ENCODE peak calls at places on chromosomes 12 and 14, in five cellular contexts. C is mammary epithelial cell, K is PC-3, B is tibial nerve, J is suprapubic skin. N is an unnamed sample.

GRCh38 chr14:50335389-50335788 is 23.3 kb downstream of the DMAC2L start:
- DNase-seq in C (no peak), K (no peak), B (peak; percentile 69), J (no peak), N (peak; percentile 78)

GRCh38 chr12:124006582-124007170 is 33.7 kb downstream of the ZNF664 start:
- DNase-seq in C (no peak), K (no peak), B (no peak), J (no peak), N (no peak)

GRCh38 chr14:106831322-106831720 is 1304.9 kb downstream of the TMEM121 start:
- DNase-seq in C (no peak), K (no peak), B (no peak), J (no peak), N (peak; percentile 59)

GRCh38 chr12:107178776-107179175 is 85.4 kb upstream of the CRY1 start:
- DNase-seq in C (no peak), K (no peak), B (no peak), J (no peak), N (no peak)

GRCh38 chr14:103089386-103090335 is 4.9 kb upstream of the EXOC3L4 start:
- DNase-seq in C (no peak), K (no peak), B (no peak), J (no peak), N (no peak)

GRCh38 chr12:57842342-57843294 is 3.9 kb downstream of the CTDSP2 start:
- DNase-seq in C (no peak), K (no peak), B (no peak), J (no peak), N (peak; percentile 90)

GRCh38 chr14:64338616-64339316 is 44.6 kb upstream of the ESR2 start:
- DNase-seq in C (peak; percentile 98), K (peak; percentile 98), B (peak; percentile 89), J (peak; percentile 95), N (peak; percentile 98)

GRCh38 chr14:104378636-104379225 is 200.8 kb upstream of the C14orf180 start:
- DNase-seq in C (no peak), K (no peak), B (no peak), J (no peak), N (no peak)

GRCh38 chr12:93266-94005 is 26.9 kb downstream of the IQSEC3 start:
- DNase-seq in C (no peak), K (no peak), B (no peak), J (no peak), N (no peak)

GRCh38 chr12:159131-159782 is 54.7 kb downstream of the SLC6A12 start:
- DNase-seq in C (no peak), K (no peak), B (no peak), J (no peak), N (no peak)

GRCh38 chr12:26172478-26172877 is 22.9 kb upstream of the SSPN start:
- DNase-seq in C (no peak), K (no peak), B (no peak), J (no peak), N (no peak)

GRCh38 chr12:17276196-17276595 is 670.2 kb upstream of the LMO3 start:
- DNase-seq in C (no peak), K (no peak), B (no peak), J (no peak), N (no peak)

GRCh38 chr12:1836854-1837411 is 16.6 kb downstream of the LRTM2 start:
- DNase-seq in C (no peak), K (peak; percentile 17), B (no peak), J (no peak), N (no peak)

GRCh38 chr12:113697646-113698504 is 226.2 kb upstream of the LHX5 start:
- DNase-seq in C (no peak), K (peak; percentile 48), B (no peak), J (no peak), N (peak; percentile 78)

GRCh38 chr12:47280543-47281330 is 201.0 kb upstream of the AMIGO2 start:
- DNase-seq in C (peak; percentile 19), K (no peak), B (no peak), J (no peak), N (no peak)

GRCh38 chr12:120055231-120055630 is 61.3 kb downstream of the RAB35 start:
- DNase-seq in C (peak; percentile 83), K (peak; percentile 26), B (no peak), J (no peak), N (no peak)

GRCh38 chr14:21201732-21202462 is 46.0 kb upstream of the OR5AU1 start:
- DNase-seq in C (no peak), K (no peak), B (no peak), J (no peak), N (no peak)

GRCh38 chr14:22520235-22520634 is 68.8 kb downstream of the DAD1 start:
- DNase-seq in C (peak; percentile 42), K (no peak), B (no peak), J (no peak), N (no peak)

GRCh38 chr12:88142610-88142991 is 494 bp downstream of the TMTC3 start:
- DNase-seq in C (peak; percentile 58), K (peak; percentile 17), B (peak; percentile 21), J (peak; percentile 85), N (peak; percentile 87)

GRCh38 chr14:21476526-21476924 is 234 bp downstream of the RAB2B start:
- DNase-seq in C (peak; percentile 87), K (peak; percentile 79), B (no peak), J (peak; percentile 92), N (no peak)

GRCh38 chr14:74904623-74905503 is 18.2 kb downstream of the RPS6KL1 start:
- DNase-seq in C (no peak), K (no peak), B (peak; percentile 60), J (no peak), N (no peak)

GRCh38 chr14:50113381-50113811 is 3.0 kb downstream of the VCPKMT start:
- DNase-seq in C (no peak), K (no peak), B (no peak), J (no peak), N (no peak)

GRCh38 chr14:100818221-100818699 is 7.7 kb upstream of the MEG3 start:
- DNase-seq in C (no peak), K (no peak), B (no peak), J (no peak), N (peak; percentile 51)

GRCh38 chr12:115934877-115935276 is 342.6 kb downstream of the MED13L start:
- DNase-seq in C (no peak), K (no peak), B (no peak), J (no peak), N (peak; percentile 16)

GRCh38 chr12:26721800-26722199 is 111.2 kb downstream of the ITPR2 start:
- DNase-seq in C (peak; percentile 26), K (peak; percentile 74), B (no peak), J (no peak), N (no peak)

GRCh38 chr12:2974560-2974971 is 15.4 kb downstream of the TEAD4 start:
- DNase-seq in C (no peak), K (no peak), B (no peak), J (no peak), N (peak; percentile 71)

GRCh38 chr12:34390846-34391700 is 368.8 kb downstream of the ALG10 start:
- DNase-seq in C (no peak), K (no peak), B (no peak), J (peak; percentile 65), N (peak; percentile 10)
- H3K9me3 ChIP-seq in C (peaks cover 62% of the 10 kb centered on the region), K (no peaks in the 10 kb centered on the region), B (no peaks in the 10 kb centered on the region), J (peaks cover 41% of the 10 kb centered on the region), N (peaks cover 34% of the 10 kb centered on the region)

DNA sequence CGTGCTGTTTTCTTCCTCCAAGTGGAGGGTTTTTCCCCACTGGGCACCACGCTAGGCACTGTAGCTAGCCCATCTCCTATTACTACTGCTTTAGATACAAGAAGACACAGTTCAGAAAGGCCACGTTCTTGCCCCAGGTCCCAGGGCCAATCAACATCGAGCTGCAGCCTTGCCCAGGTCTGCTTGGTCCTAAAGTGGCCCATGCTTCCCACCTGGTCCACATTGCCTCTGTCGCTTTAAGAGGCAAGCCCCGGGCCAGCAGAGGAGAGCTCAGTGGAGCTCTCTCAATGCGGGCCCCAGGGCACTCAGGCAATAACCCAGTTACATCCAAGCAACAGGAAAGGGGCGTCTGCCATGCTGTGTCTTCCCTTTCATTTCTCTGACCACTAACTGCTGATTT is 148.1 kb downstream of the CALM1 start:
- DNase-seq in C (no peak), K (no peak), B (no peak), J (no peak), N (no peak)
- TF ChIP-seq CTCF in C (no peak), K (no peak), B (no peak), J (no peak), N (no peak)

GRCh38 chr12:52213541-52214420 is 19.3 kb upstream of the KRT7 start:
- DNase-seq in C (peak; percentile 79), K (peak; percentile 96), B (peak; percentile 70), J (no peak), N (peak; percentile 99)

GRCh38 chr12:52212701-52213540 is 20.1 kb upstream of the KRT7 start:
- DNase-seq in C (no peak), K (no peak), B (no peak), J (no peak), N (peak; percentile 48)

GRCh38 chr12:52210186-52210924 is 18.5 kb upstream of the KRT80 start:
- DNase-seq in C (peak; percentile 58), K (peak; percentile 55), B (peak; percentile 62), J (no peak), N (peak; percentile 43)

GRCh38 chr12:52210925-52211650 is 19.3 kb upstream of the KRT80 start:
- DNase-seq in C (no peak), K (no peak), B (no peak), J (no peak), N (no peak)

DNA sequence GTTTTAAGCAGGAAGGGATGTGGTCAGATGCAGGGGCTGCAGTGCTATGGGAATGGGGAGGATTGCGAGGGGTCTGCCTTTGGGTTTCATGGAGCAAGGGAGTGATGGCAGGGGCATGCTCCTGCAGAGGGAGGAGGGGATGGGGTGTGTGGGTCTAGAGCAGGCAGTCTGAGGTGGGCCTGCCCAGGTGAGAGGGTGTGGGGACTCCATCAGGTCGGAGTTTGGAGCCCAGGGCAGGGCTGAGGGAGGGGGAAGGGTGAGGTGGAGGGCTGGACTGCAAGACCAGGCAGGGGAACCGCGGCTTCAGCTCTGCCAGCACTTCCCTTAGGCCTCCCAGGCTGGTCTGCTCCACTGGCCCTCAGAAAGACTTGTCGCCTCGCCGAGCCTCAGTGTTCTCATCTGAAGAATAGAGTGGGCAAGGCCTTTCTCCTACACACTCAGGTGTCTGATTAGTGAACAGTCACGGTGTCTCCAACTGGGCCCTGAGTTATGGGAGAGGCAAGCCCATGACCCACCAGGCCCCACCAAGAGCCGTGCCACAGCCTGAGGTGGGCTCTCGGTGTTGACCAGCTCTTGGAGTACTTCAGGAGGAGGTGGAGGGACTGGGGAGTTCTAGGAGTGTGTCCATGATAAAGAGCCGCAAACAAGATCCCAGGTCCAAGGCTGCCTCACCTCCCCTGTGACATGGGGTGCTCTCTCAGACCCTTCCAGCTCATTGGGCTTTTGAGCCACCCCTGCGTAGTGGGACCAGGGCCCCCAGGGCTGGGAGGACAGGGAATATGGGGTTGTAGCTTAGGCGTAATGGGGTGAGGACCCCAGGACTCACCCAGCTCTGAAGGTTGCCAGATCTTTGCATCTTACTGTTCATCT is 20.1 kb upstream of the KRT80 start:
- DNase-seq in C (no peak), K (no peak), B (no peak), J (no peak), N (peak; percentile 49)
- H3K4me1 ChIP-seq in C (peaks cover 71% of the 10 kb centered on the region), K (peaks cover 63% of the 10 kb centered on the region), B (no peaks in the 10 kb centered on the region), J (peaks cover 73% of the 10 kb centered on the region), N (no peaks in the 10 kb centered on the region)

GRCh38 chr12:34292736-34293625 is 270.7 kb downstream of the ALG10 start:
- DNase-seq in C (no peak), K (peak; percentile 32), B (no peak), J (peak; percentile 64), N (no peak)

GRCh38 chr12:34295366-34296142 is 273.3 kb downstream of the ALG10 start:
- DNase-seq in C (no peak), K (no peak), B (no peak), J (peak; percentile 58), N (no peak)

GRCh38 chr12:34294137-34294536 is 271.8 kb downstream of the ALG10 start:
- DNase-seq in C (no peak), K (no peak), B (no peak), J (peak; percentile 50), N (no peak)

GRCh38 chr12:34296143-34297041 is 274.1 kb downstream of the ALG10 start:
- DNase-seq in C (no peak), K (no peak), B (no peak), J (peak; percentile 71), N (no peak)

GRCh38 chr12:34294671-34295365 is 272.5 kb downstream of the ALG10 start:
- DNase-seq in C (no peak), K (no peak), B (no peak), J (no peak), N (no peak)
- H3K9me3 ChIP-seq in C (peaks cover 68% of the 10 kb centered on the region), K (no peaks in the 10 kb centered on the region), B (no peaks in the 10 kb centered on the region), J (peaks cover 13% of the 10 kb centered on the region), N (peaks cover 45% of the 10 kb centered on the region)

N was measured in endodermal cell.